ENCODE peak calls at places on chromosomes 13 and 19, in five cellular contexts. One of them, this sample, is unnamed.

GRCh38 chr19:55136399-55137102 is 12.5 kb downstream of the TNNT1 start:
- DNase-seq in colonic mucosa: no peak
- DNase-seq in cardiac muscle cell: no peak
- DNase-seq in ovary: no peak
- DNase-seq in nephron progenitor cell: no peak
- DNase-seq in this sample: no peak

GRCh38 chr19:34041922-34042521 is 130.3 kb upstream of the LSM14A start:
- DNase-seq in cardiac muscle cell: peak
- DNase-seq in nephron progenitor cell: peak
- DNase-seq in ovary: peak
- DNase-seq in colonic mucosa: peak
- DNase-seq in this sample: peak

GRCh38 chr19:29117926-29118325 is 95.0 kb downstream of the UQCRFS1 start:
- DNase-seq in nephron progenitor cell: no peak
- DNase-seq in colonic mucosa: no peak
- DNase-seq in ovary: no peak
- DNase-seq in cardiac muscle cell: peak
- DNase-seq in this sample: no peak

GRCh38 chr19:10508707-10509106 is 5.6 kb upstream of the KEAP1 start:
- DNase-seq in colonic mucosa: no peak
- DNase-seq in nephron progenitor cell: no peak
- DNase-seq in cardiac muscle cell: no peak
- DNase-seq in ovary: no peak
- DNase-seq in this sample: no peak

GRCh38 chr19:16587031-16588023 is 15.1 kb upstream of the SLC35E1 start:
- DNase-seq in colonic mucosa: peak
- DNase-seq in nephron progenitor cell: peak
- DNase-seq in ovary: no peak
- DNase-seq in cardiac muscle cell: no peak
- DNase-seq in this sample: no peak

GRCh38 chr19:10654610-10655456 is 687 bp downstream of the ILF3 start:
- DNase-seq in colonic mucosa: peak
- DNase-seq in ovary: peak
- DNase-seq in nephron progenitor cell: peak
- DNase-seq in cardiac muscle cell: peak
- DNase-seq in this sample: peak

GRCh38 chr13:76619631-76620030 is 266.6 kb downstream of the KCTD12 start:
- DNase-seq in ovary: no peak
- DNase-seq in colonic mucosa: no peak
- DNase-seq in nephron progenitor cell: no peak
- DNase-seq in cardiac muscle cell: no peak
- DNase-seq in this sample: no peak

GRCh38 chr13:21579754-21580316 is 24.1 kb downstream of the MICU2 start:
- DNase-seq in cardiac muscle cell: no peak
- DNase-seq in ovary: no peak
- DNase-seq in nephron progenitor cell: no peak
- DNase-seq in colonic mucosa: no peak
- DNase-seq in this sample: no peak

GRCh38 chr19:18700501-18701249 is 17.2 kb downstream of the CRTC1 start:
- DNase-seq in ovary: peak
- DNase-seq in colonic mucosa: peak
- DNase-seq in cardiac muscle cell: peak
- DNase-seq in nephron progenitor cell: peak
- DNase-seq in this sample: peak

GRCh38 chr13:75635101-75635620 is 969 bp upstream of the LMO7 start:
- DNase-seq in colonic mucosa: no peak
- DNase-seq in nephron progenitor cell: no peak
- DNase-seq in cardiac muscle cell: no peak
- DNase-seq in ovary: no peak
- DNase-seq in this sample: peak

GRCh38 chr19:16425019-16425418 is 46.8 kb downstream of the EPS15L1 start:
- DNase-seq in nephron progenitor cell: no peak
- DNase-seq in ovary: no peak
- DNase-seq in colonic mucosa: no peak
- DNase-seq in cardiac muscle cell: no peak
- DNase-seq in this sample: no peak

GRCh38 chr13:44726777-44727176 is 150.6 kb upstream of the TSC22D1 start:
- DNase-seq in nephron progenitor cell: no peak
- DNase-seq in cardiac muscle cell: no peak
- DNase-seq in colonic mucosa: peak
- DNase-seq in ovary: no peak
- DNase-seq in this sample: no peak

DNA sequence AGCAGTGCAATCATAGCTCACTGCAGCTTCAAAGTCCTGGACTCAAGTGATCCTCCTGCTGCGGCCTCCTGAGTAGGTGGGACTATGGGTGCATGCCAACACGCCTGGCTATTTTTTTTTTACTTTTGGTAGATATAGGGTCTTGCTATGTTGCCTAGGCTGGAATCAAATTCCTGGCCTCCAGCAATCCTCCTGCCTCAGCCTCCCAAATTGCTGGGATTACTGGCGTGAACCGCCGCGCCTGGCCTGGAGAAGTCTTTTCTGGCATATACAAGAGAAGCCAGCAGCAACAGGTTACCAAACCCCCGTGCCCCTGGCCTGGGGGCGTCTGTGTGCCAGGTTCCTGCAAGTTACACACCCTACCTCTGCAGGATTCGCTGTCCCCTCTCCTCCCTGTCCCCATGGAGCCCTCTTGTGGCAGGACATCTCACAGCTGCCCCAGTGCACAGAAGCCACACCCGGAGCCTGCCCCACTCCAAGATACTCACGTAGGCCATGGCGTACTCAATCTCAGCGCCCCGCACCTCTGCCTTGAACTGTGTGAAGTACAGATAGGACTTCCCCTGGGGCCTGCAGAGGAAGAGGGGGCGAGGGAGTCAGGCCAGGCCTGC is 9.9 kb downstream of the MYDGF start:
- DNase-seq in colonic mucosa: peak
- DNase-seq in ovary: no peak
- DNase-seq in cardiac muscle cell: no peak
- DNase-seq in nephron progenitor cell: no peak
- DNase-seq in this sample: peak
- TF ChIP-seq CTCF in colonic mucosa: no peak
- TF ChIP-seq CTCF in ovary: no peak
- TF ChIP-seq CTCF in cardiac muscle cell: peak
- TF ChIP-seq CTCF in nephron progenitor cell: no peak
- TF ChIP-seq CTCF in this sample: no peak

DNA sequence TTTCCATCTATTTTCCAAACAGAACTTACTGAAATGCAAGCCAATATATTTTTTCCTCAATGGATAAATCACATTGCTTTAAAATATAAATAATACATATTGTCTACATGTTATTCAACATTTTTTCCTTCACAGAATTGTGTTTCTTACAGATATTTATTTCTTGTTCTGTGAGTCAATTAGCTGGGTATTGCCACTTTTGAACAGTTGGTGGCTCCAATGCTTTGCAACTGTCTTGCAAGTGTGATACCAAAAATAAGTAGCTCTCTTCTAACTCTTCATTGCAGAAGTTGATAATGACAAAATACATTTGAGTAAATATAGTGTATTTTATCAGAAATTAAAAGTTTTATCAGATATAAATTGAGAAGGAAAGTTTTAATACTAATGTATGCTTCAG is 17.1 kb upstream of the GPC5 start:
- DNase-seq in ovary: no peak
- DNase-seq in colonic mucosa: no peak
- DNase-seq in cardiac muscle cell: peak
- DNase-seq in nephron progenitor cell: no peak
- DNase-seq in this sample: no peak
- TF ChIP-seq CTCF in ovary: no peak
- TF ChIP-seq CTCF in colonic mucosa: no peak
- TF ChIP-seq CTCF in cardiac muscle cell: peak
- TF ChIP-seq CTCF in nephron progenitor cell: peak
- TF ChIP-seq CTCF in this sample: no peak

GRCh38 chr13:71477735-71478134 is 389.3 kb downstream of the DACH1 start:
- DNase-seq in ovary: no peak
- DNase-seq in cardiac muscle cell: peak
- DNase-seq in colonic mucosa: no peak
- DNase-seq in nephron progenitor cell: no peak
- DNase-seq in this sample: no peak
- TF ChIP-seq CTCF in ovary: no peak
- TF ChIP-seq CTCF in cardiac muscle cell: peak
- TF ChIP-seq CTCF in colonic mucosa: no peak
- TF ChIP-seq CTCF in nephron progenitor cell: peak
- TF ChIP-seq CTCF in this sample: peak

DNA sequence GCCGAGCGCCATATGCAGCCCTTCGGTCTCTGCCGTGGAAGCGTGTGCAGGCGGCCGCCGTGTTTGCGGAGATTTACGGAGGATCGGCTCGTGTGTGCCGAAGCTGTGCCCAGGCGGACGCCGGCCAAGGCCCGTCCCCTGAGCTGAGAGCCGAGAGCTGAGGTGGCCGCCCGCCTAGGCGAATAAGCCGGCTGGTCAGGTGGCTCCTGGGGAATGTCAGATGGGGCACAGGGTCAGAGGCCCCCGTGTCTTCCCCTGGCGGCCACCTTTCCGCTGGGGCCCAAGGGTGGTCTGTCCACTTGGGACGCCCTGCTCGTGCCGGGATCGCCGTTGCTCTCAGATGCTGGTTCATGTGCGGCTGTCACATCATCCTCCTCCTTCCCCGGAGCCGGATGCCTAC is 78.8 kb downstream of the ZNF536 start:
- DNase-seq in nephron progenitor cell: no peak
- DNase-seq in ovary: no peak
- DNase-seq in colonic mucosa: no peak
- DNase-seq in cardiac muscle cell: no peak
- DNase-seq in this sample: no peak
- TF ChIP-seq CTCF in nephron progenitor cell: no peak
- TF ChIP-seq CTCF in ovary: no peak
- TF ChIP-seq CTCF in colonic mucosa: no peak
- TF ChIP-seq CTCF in cardiac muscle cell: no peak
- TF ChIP-seq CTCF in this sample: no peak

GRCh38 chr13:30742896-30743295 is 7.6 kb downstream of the ALOX5AP start:
- DNase-seq in cardiac muscle cell: no peak
- DNase-seq in colonic mucosa: no peak
- DNase-seq in nephron progenitor cell: no peak
- DNase-seq in ovary: no peak
- DNase-seq in this sample: no peak

GRCh38 chr13:30738526-30738925 is 3.2 kb downstream of the ALOX5AP start:
- DNase-seq in ovary: no peak
- DNase-seq in colonic mucosa: no peak
- DNase-seq in nephron progenitor cell: no peak
- DNase-seq in cardiac muscle cell: no peak
- DNase-seq in this sample: no peak

GRCh38 chr13:30737511-30738342 is 2.4 kb downstream of the ALOX5AP start:
- DNase-seq in ovary: no peak
- DNase-seq in cardiac muscle cell: no peak
- DNase-seq in nephron progenitor cell: no peak
- DNase-seq in colonic mucosa: no peak
- DNase-seq in this sample: no peak

GRCh38 chr13:30738946-30739528 is 3.7 kb downstream of the ALOX5AP start:
- DNase-seq in nephron progenitor cell: no peak
- DNase-seq in colonic mucosa: no peak
- DNase-seq in cardiac muscle cell: no peak
- DNase-seq in ovary: no peak
- DNase-seq in this sample: no peak

DNA sequence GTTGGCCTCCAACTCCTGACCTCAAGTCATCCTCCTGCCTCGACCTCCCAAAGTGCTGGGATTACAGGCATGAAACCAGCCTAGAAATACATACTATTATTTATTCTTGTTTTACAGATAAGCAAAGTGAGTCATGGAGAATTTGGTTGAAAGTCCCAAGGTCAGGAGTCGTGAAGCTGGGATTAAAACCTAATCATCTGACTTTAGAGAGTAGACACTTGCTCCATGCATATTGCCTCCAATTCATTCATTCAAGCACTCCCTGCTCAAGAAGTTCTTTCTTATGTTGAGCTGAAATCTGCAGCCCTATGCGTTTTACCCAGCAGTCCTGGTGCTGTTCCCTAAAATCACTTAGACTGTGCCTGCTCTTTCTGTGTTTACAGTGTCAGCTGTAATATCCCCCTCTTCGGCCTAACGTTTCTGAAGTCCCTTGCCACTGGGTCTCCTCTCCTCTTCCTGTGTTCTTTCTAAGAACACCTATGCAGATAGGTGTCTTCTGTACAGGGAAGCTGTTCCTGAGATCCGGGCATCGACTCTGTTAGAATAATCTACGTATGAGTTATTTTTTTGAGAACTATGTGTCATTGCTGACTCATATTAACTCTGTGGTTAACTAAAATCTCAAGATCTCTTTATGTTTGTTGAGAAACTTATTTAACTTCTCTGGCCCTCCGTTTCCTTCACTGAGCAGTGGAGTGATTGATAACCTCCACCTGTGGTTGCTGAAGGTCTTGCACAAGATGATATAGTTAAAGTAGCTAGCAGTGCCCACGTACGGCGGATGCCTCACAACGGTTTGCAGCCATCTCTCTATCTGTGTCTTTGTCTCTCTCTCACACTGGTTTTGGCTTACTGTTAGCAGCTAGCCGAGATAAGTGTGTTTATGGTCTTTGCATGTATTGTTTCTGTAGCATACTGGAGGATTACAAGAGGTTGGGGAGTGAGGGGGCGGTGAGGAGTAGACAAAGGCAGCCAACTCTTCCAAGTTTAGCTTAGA is 4.6 kb downstream of the ALOX5AP start:
- DNase-seq in nephron progenitor cell: no peak
- DNase-seq in cardiac muscle cell: peak
- DNase-seq in ovary: no peak
- DNase-seq in colonic mucosa: no peak
- DNase-seq in this sample: no peak
- TF ChIP-seq CTCF in nephron progenitor cell: no peak
- TF ChIP-seq CTCF in cardiac muscle cell: no peak
- TF ChIP-seq CTCF in ovary: no peak
- TF ChIP-seq CTCF in colonic mucosa: no peak
- TF ChIP-seq CTCF in this sample: no peak

GRCh38 chr19:1384085-1384462 is 367 bp downstream of the NDUFS7 start:
- DNase-seq in nephron progenitor cell: no peak
- DNase-seq in cardiac muscle cell: no peak
- DNase-seq in ovary: no peak
- DNase-seq in colonic mucosa: no peak
- DNase-seq in this sample: no peak
- TF ChIP-seq CTCF in nephron progenitor cell: no peak
- TF ChIP-seq CTCF in cardiac muscle cell: no peak
- TF ChIP-seq CTCF in ovary: no peak
- TF ChIP-seq CTCF in colonic mucosa: no peak
- TF ChIP-seq CTCF in this sample: no peak

GRCh38 chr13:86161257-86161656 is 362.0 kb upstream of the SLITRK6 start:
- DNase-seq in ovary: no peak
- DNase-seq in cardiac muscle cell: no peak
- DNase-seq in colonic mucosa: no peak
- DNase-seq in nephron progenitor cell: no peak
- DNase-seq in this sample: no peak
- TF ChIP-seq CTCF in ovary: no peak
- TF ChIP-seq CTCF in cardiac muscle cell: no peak
- TF ChIP-seq CTCF in colonic mucosa: no peak
- TF ChIP-seq CTCF in nephron progenitor cell: no peak
- TF ChIP-seq CTCF in this sample: no peak

This sample was measured in endothelial cell.